ENCODE peak calls at places on chromosomes 12 and 14, in six cellular contexts. M is epithelial cell of prostate, Y is iPS DF 6.9, S is brain microvascular endothelial cell, O is right atrium auricular region, F is fibroblast of lung. I is an unnamed sample.

GRCh38 chr14:50985124-50985815 is 41.0 kb upstream of the PYGL start:
- DNase-seq in M (no peak), Y (no peak), S (no peak), O (no peak), F (peak), I (no peak)

GRCh38 chr14:76968621-76969063 is 59.9 kb downstream of the IRF2BPL start:
- DNase-seq in M (no peak), Y (no peak), S (no peak), O (no peak), F (no peak), I (no peak)

GRCh38 chr14:30295980-30296379 is 263.0 kb upstream of the G2E3 start:
- DNase-seq in M (peak), Y (no peak), S (no peak), O (no peak), F (no peak), I (no peak)

GRCh38 chr12:80877706-80878384 is 59.9 kb downstream of the LIN7A start:
- DNase-seq in M (no peak), Y (no peak), S (no peak), O (no peak), F (peak), I (no peak)

GRCh38 chr12:92506460-92506859 is 196.3 kb upstream of the PLEKHG7 start:
- DNase-seq in M (no peak), Y (no peak), S (no peak), O (no peak), F (no peak), I (no peak)

GRCh38 chr12:130104596-130105253 is 57.5 kb upstream of the FZD10 start:
- DNase-seq in M (no peak), Y (no peak), S (no peak), O (no peak), F (no peak), I (peak)

GRCh38 chr12:57657744-57658143 is 24.7 kb upstream of the B4GALNT1 start:
- DNase-seq in M (no peak), Y (no peak), S (no peak), O (no peak), F (peak), I (no peak)

GRCh38 chr14:49594347-49595089 is 4.2 kb upstream of the LRR1 start:
- DNase-seq in M (no peak), Y (no peak), S (peak), O (no peak), F (peak), I (no peak)

GRCh38 chr12:74900232-74900631 is 309.4 kb downstream of the KCNC2 start:
- DNase-seq in M (no peak), Y (no peak), S (no peak), O (no peak), F (no peak), I (no peak)

GRCh38 chr12:88144037-88144436 is 1.9 kb downstream of the TMTC3 start:
- DNase-seq in M (no peak), Y (no peak), S (no peak), O (no peak), F (no peak), I (no peak)

GRCh38 chr14:61671086-61671485 is 24.2 kb upstream of the HIF1A start:
- DNase-seq in M (no peak), Y (no peak), S (no peak), O (no peak), F (no peak), I (no peak)
- H3K27ac ChIP-seq in M (no peak), Y (no peak), S (no peak), O (no peak), F (no peak), I (no peak)

GRCh38 chr12:47801170-47801903 is 18.4 kb downstream of the HDAC7 start:
- DNase-seq in M (no peak), Y (no peak), S (no peak), O (no peak), F (no peak), I (no peak)
- H3K27ac ChIP-seq in M (no peak), Y (no peak), S (no peak), O (peak), F (no peak), I (no peak)

DNA sequence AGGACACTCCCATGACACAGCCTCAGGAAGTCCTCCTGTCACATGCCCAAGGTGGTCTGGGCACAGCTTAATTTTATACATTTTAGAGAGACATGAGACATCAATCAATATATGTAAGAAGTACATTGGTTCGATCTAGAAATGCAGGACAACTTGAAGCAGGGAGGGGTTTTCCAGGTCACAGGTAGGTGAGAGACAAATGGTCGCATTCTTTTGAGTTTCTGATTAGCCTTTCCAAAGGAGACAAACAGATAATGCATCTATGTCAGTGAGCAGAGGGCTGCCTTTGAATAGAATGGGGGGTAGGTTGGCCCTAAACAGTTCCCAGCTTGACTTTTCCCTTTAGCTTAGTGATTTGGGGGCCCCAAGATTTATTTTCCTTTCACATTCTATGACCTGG is 2.5 kb downstream of the HSPB8 start:
- DNase-seq in M (no peak), Y (no peak), S (no peak), O (no peak), F (no peak), I (no peak)
- H3K27ac ChIP-seq in M (peak), Y (no peak), S (peak), O (peak), F (peak), I (no peak)

DNA sequence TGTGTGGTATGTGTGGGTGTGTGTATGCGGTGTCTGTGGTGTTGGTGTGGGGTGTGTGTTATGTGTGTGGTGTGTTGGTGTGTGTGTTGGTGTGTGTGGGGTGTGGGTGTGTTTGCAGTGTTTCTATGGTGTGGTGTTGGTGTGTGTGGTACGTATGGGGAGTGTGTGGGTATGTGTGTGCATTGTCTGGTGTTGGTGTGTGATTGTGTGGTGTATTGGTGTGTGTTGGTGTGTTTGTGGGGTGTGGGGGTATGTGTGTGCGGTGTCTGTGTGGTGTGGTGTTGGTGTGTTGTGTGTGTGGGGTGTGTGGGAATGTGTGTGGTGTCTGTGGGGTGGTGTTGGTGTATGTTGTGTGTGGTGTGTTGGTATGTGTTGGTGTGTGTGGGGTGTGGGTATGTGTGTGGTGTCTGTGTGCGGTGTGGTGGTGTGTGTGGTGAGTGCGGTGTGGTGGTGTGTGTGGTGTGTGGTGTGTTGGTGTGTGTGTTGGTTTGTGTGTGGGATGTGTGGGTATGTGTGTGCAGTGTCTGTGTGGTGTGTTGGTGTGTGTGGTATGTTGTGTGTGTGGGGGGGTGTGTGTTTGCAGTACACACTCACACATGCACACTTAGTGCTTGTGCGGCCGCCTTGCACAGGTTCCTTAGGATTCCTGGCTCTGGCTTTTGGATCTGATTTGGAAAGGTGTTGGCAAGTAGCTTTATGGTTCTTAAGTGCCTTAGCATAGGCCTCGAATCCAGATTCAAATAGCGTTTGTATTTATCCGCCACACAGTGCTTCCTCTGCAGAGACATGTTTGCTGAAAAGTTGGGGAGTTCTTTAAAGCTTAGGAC is 16.4 kb downstream of the MLXIP start:
- DNase-seq in M (no peak), Y (no peak), S (no peak), O (no peak), F (peak), I (no peak)
- H3K27ac ChIP-seq in M (peak), Y (no peak), S (no peak), O (no peak), F (peak), I (no peak)